ENCODE peak calls at places on chromosomes 11 and 22, in ten cellular contexts. B is NCI-H1105; J is stimulated activated CD4-positive, alpha-beta T cell treated with anti-CD3 and anti-CD28 coated beads, Interleukin-1b, Interleukin-23, amount 100 ng/mL, for 24 hours; N is neuronal stem cell; E is posterior vena cava; P is HTR-8/SVneo; I is A549; V is lower leg skin; L is OCI-LY7; S is hypothalamus. X is an unnamed sample.

GRCh38 chr11:17439316-17439782 is 37.3 kb downstream of the ABCC8 start:
- DNase-seq in B (peak; percentile 72), J (no peak), N (no peak), E (no peak), P (no peak), I (peak; percentile 69), V (no peak), L (peak; percentile 13), S (no peak), X (no peak)

GRCh38 chr11:122071680-122072321 is 44.2 kb downstream of the BLID start:
- DNase-seq in B (no peak), J (no peak), N (no peak), E (no peak), P (no peak), I (no peak), V (no peak), L (no peak), S (peak; percentile 53), X (no peak)

GRCh38 chr11:67293090-67293489 is 4.0 kb downstream of the ANKRD13D start:
- DNase-seq in B (no peak), J (no peak), N (no peak), E (no peak), P (no peak), I (no peak), V (no peak), L (no peak), S (no peak), X (no peak)

GRCh38 chr11:83403990-83404389 is 117.8 kb upstream of the CCDC90B start:
- DNase-seq in B (no peak), J (no peak), N (no peak), E (no peak), P (no peak), I (no peak), V (no peak), L (no peak), S (no peak), X (no peak)

GRCh38 chr11:46380340-46381045 is 976 bp upstream of the MDK start:
- DNase-seq in B (peak; percentile 72), J (peak; percentile 32), N (peak; percentile 90), E (peak; percentile 90), P (peak; percentile 75), I (no peak), V (peak; percentile 95), L (no peak), S (no peak), X (no peak)

GRCh38 chr22:30868663-30869385 is 99.8 kb downstream of the MORC2 start:
- DNase-seq in B (peak; percentile 50), J (no peak), N (no peak), E (peak; percentile 69), P (no peak), I (no peak), V (peak; percentile 53), L (no peak), S (no peak), X (no peak)

GRCh38 chr11:116986521-116987105 is 111.6 kb downstream of the SIK3 start:
- DNase-seq in B (no peak), J (no peak), N (no peak), E (no peak), P (peak; percentile 18), I (no peak), V (no peak), L (peak; percentile 30), S (no peak), X (peak; percentile 97)

GRCh38 chr11:118010738-118011461 is 24.7 kb downstream of the IL10RA start:
- DNase-seq in B (no peak), J (no peak), N (no peak), E (peak; percentile 90), P (no peak), I (no peak), V (no peak), L (peak; percentile 93), S (no peak), X (peak; percentile 88)

GRCh38 chr22:21849489-21849888 is 18.0 kb downstream of the MAPK1 start:
- DNase-seq in B (no peak), J (no peak), N (no peak), E (no peak), P (no peak), I (no peak), V (no peak), L (no peak), S (no peak), X (no peak)

GRCh38 chr11:97019754-97020153 is 629.9 kb downstream of the JRKL start:
- DNase-seq in B (no peak), J (no peak), N (no peak), E (no peak), P (no peak), I (no peak), V (no peak), L (no peak), S (no peak), X (no peak)